ENCODE peak calls at places on chromosomes 1 and 21, in six cellular contexts. L is mammary epithelial cell, I is fibroblast of lung, K is GM23338, N is PC-3, C is neural progenitor cell. V is an unnamed sample.

GRCh38 chr1:91889717-91890459 is 3.9 kb upstream of the TGFBR3 start:
- DNase-seq in K (no peak), I (peak; percentile 53), N (peak; percentile 75), L (peak; percentile 63), C (no peak), V (no peak)

GRCh38 chr1:226827968-226828513 is 42.4 kb upstream of the PSEN2 start:
- DNase-seq in I (peak; percentile 88), L (peak; percentile 73), K (peak; percentile 97), C (peak; percentile 96), N (peak; percentile 99), V (peak; percentile 96)

GRCh38 chr1:212915245-212916091 is 34.9 kb upstream of the VASH2 start:
- DNase-seq in L (no peak), C (peak; percentile 36), K (peak; percentile 83), I (peak; percentile 51), N (peak; percentile 29), V (peak; percentile 64)

GRCh38 chr1:21818661-21819060 is 6.6 kb downstream of the LDLRAD2 start:
- DNase-seq in N (peak; percentile 41), L (no peak), I (no peak), C (peak; percentile 73), K (peak; percentile 81), V (peak; percentile 84)

GRCh38 chr1:46581685-46582455 is 22.2 kb downstream of the MKNK1 start:
- DNase-seq in I (no peak), C (no peak), N (no peak), L (peak; percentile 4), K (no peak), V (no peak)

GRCh38 chr1:153545067-153546055 is at the start of gene S100A4:
- DNase-seq in I (peak; percentile 94), N (peak; percentile 99), L (peak; percentile 92), C (peak; percentile 91), K (peak; percentile 96), V (peak; percentile 97)

GRCh38 chr1:11564237-11564636 is 85.3 kb downstream of the DISP3 start:
- DNase-seq in L (no peak), C (no peak), K (no peak), I (no peak), N (no peak), V (no peak)

GRCh38 chr1:17239420-17239819 is 9.5 kb upstream of the PADI3 start:
- DNase-seq in C (peak; percentile 93), L (peak; percentile 91), K (peak; percentile 96), I (peak; percentile 97), N (peak; percentile 79), V (peak; percentile 87)

GRCh38 chr21:17438642-17439041 is 74.2 kb upstream of the CXADR start:
- DNase-seq in C (peak; percentile 92), K (peak; percentile 72), I (no peak), L (no peak), N (no peak), V (peak; percentile 54)

GRCh38 chr1:181392613-181393170 is 90.6 kb upstream of the CACNA1E start:
- DNase-seq in K (no peak), C (no peak), L (peak; percentile 26), N (no peak), I (no peak), V (no peak)

GRCh38 chr1:32981003-32981909 is 16.6 kb upstream of the RNF19B start:
- DNase-seq in I (peak; percentile 94), L (peak; percentile 99), C (no peak), N (peak; percentile 96), K (peak; percentile 45), V (no peak)

GRCh38 chr1:75134939-75135828 is 996 bp downstream of the LHX8 start:
- DNase-seq in L (no peak), I (peak; percentile 5), C (peak; percentile 74), K (peak; percentile 79), N (no peak), V (peak; percentile 65)

GRCh38 chr1:94068831-94069648 is 51.9 kb downstream of the ABCA4 start:
- DNase-seq in K (no peak), N (peak; percentile 77), C (peak; percentile 54), I (peak; percentile 75), L (no peak), V (no peak)

GRCh38 chr21:31135536-31136184 is 97.4 kb upstream of the KRTAP19-8 start:
- DNase-seq in L (no peak), N (no peak), I (peak; percentile 27), K (no peak), C (no peak), V (no peak)

GRCh38 chr21:16070207-16070651 is 340.4 kb downstream of the USP25 start:
- DNase-seq in I (peak; percentile 85), K (no peak), L (no peak), C (no peak), N (peak; percentile 23), V (no peak)

GRCh38 chr21:44736291-44737004 is 25.1 kb upstream of the TSPEAR start:
- DNase-seq in L (no peak), N (peak; percentile 93), C (no peak), I (no peak), K (no peak), V (peak; percentile 8)

GRCh38 chr1:104072915-104073371 is 323.2 kb downstream of the AMY1C start:
- DNase-seq in L (no peak), K (no peak), C (no peak), N (no peak), I (no peak), V (peak; percentile 25)

GRCh38 chr1:84698151-84698651 is 7.9 kb upstream of the SSX2IP start:
- DNase-seq in C (no peak), K (no peak), N (peak; percentile 46), I (peak; percentile 91), L (peak; percentile 37), V (no peak)

GRCh38 chr1:167630568-167631385 is 745 bp downstream of the RCSD1 start:
- DNase-seq in N (no peak), C (no peak), I (no peak), K (no peak), L (no peak), V (no peak)

GRCh38 chr1:196951711-196952394 is 8.3 kb downstream of the CFHR2 start:
- DNase-seq in I (no peak), C (no peak), L (no peak), N (no peak), K (no peak), V (no peak)

GRCh38 chr1:168435439-168435838 is 108.4 kb downstream of the XCL2 start:
- DNase-seq in N (no peak), C (no peak), L (no peak), I (no peak), K (no peak), V (no peak)

GRCh38 chr1:2310332-2311183 is 80.8 kb downstream of the MORN1 start:
- DNase-seq in C (no peak), I (no peak), L (no peak), N (no peak), K (no peak), V (no peak)

GRCh38 chr1:213723187-213723586 is 264.6 kb upstream of the PROX1 start:
- DNase-seq in L (no peak), I (no peak), N (no peak), C (peak; percentile 14), K (peak; percentile 28), V (no peak)

GRCh38 chr1:230839166-230839565 is 29.2 kb downstream of the C1orf198 start:
- DNase-seq in L (no peak), I (no peak), K (no peak), N (no peak), C (no peak), V (no peak)

GRCh38 chr1:29640428-29640785 is 404.1 kb downstream of the PTPRU start:
- DNase-seq in I (no peak), C (no peak), L (no peak), K (no peak), N (no peak), V (peak; percentile 22)

GRCh38 chr1:160797861-160798273 is 1.9 kb downstream of the LY9 start:
- DNase-seq in N (peak; percentile 37), K (no peak), C (no peak), I (no peak), L (peak; percentile 75), V (no peak)

GRCh38 chr1:6130036-6130435 is 50.1 kb downstream of the CHD5 start:
- DNase-seq in K (no peak), N (no peak), I (no peak), L (no peak), C (no peak), V (no peak)

GRCh38 chr1:85582687-85583354 is 2.3 kb downstream of the CCN1 start:
- DNase-seq in N (peak; percentile 59), K (peak; percentile 36), I (peak; percentile 56), L (peak; percentile 20), C (no peak), V (no peak)

GRCh38 chr21:35371217-35371616 is 322.1 kb upstream of the RUNX1 start:
- DNase-seq in I (no peak), K (no peak), C (no peak), L (no peak), N (no peak), V (no peak)

GRCh38 chr1:155651861-155652661 is 36.5 kb downstream of the YY1AP1 start:
- DNase-seq in K (no peak), I (no peak), L (peak; percentile 57), C (no peak), N (peak; percentile 78), V (no peak)

GRCh38 chr1:71964188-71964587 is 318.2 kb downstream of the NEGR1 start:
- DNase-seq in L (peak; percentile 1), K (peak; percentile 66), C (no peak), I (peak; percentile 58), N (peak; percentile 7), V (peak; percentile 44)
- TF ChIP-seq CTCF in L (no peak), K (no peak), C (no peak), I (no peak), N (no peak), V (no peak)

GRCh38 chr1:65421341-65422174 is 1.1 kb downstream of the LEPR start:
- DNase-seq in N (no peak), L (no peak), I (peak; percentile 39), K (no peak), C (no peak), V (no peak)
- H2AFZ ChIP-seq in N (peak overlapping the region; percentile 84), L (peak overlapping the region; percentile 76), I (peak overlapping the region; percentile 87), K (peak overlapping the region; percentile 26), C (peak overlapping the region; percentile 81), V (no peak overlapping the region)

GRCh38 chr1:222301653-222302052 is 246.3 kb downstream of the HHIPL2 start:
- DNase-seq in I (no peak), L (no peak), N (no peak), C (no peak), K (no peak), V (no peak)

GRCh38 chr1:222299524-222299923 is 248.4 kb downstream of the HHIPL2 start:
- DNase-seq in K (no peak), C (no peak), L (no peak), N (no peak), I (no peak), V (no peak)
- TF ChIP-seq CTCF in K (no peak), C (no peak), L (no peak), N (no peak), I (no peak), V (no peak)

GRCh38 chr1:166282391-166283137 is 115.8 kb upstream of the FAM78B start:
- DNase-seq in N (no peak), C (no peak), I (no peak), K (no peak), L (no peak), V (no peak)

GRCh38 chr1:166283600-166283999 is 116.8 kb upstream of the FAM78B start:
- DNase-seq in K (no peak), C (no peak), L (no peak), I (no peak), N (no peak), V (no peak)

DNA sequence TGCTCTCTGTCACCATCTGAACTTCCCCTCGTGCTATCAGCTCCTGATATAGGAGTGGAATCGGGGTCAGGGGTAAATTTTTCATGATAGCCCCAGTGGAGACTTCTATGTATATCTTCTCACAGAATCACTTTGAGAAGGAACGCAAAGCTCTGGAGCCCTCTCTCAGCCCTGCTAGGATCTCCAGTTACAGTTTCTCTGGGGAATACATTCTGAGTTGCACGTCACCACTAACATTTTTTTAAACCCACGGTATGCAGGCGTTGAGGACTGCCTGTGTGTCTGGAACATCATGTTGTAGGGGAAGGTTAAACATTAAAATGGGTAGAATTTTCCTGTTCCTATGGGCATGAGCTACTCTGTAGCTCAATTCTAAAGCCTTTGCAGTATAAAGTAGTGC is 116.4 kb upstream of the FAM78B start:
- DNase-seq in I (no peak), N (no peak), L (no peak), K (no peak), C (no peak), V (no peak)
- H2AFZ ChIP-seq in I (no peak overlapping the region), N (no peak overlapping the region), L (no peak overlapping the region), K (peak overlapping the region; percentile 18), C (no peak overlapping the region), V (no peak overlapping the region)